ENCODE peak calls at places on chromosome 3, in five cellular contexts. O is CD8-positive, alpha-beta T cell; A is A549; I is lower lobe of right lung; Q is transverse colon. G is an unnamed sample.

GRCh38 chr3:189792046-189792929 is 161.1 kb downstream of the TP63 start:
- DNase-seq in A (no peak), Q (no peak), I (no peak), O (no peak), G (no peak)

GRCh38 chr3:32780735-32781210 is 37.0 kb upstream of the TRIM71 start:
- DNase-seq in A (no peak), O (no peak), I (peak), Q (peak), G (peak)

GRCh38 chr3:44076221-44076829 is 165.4 kb upstream of the TOPAZ1 start:
- DNase-seq in A (no peak), I (no peak), O (no peak), Q (no peak), G (no peak)

GRCh38 chr3:55484191-55484644 is 2.9 kb downstream of the WNT5A start:
- DNase-seq in O (no peak), A (no peak), I (no peak), Q (no peak), G (no peak)

GRCh38 chr3:42654331-42655201 is 1.1 kb downstream of the ZBTB47 start:
- DNase-seq in I (no peak), O (no peak), Q (peak), A (no peak), G (peak)

GRCh38 chr3:128748527-128748926 is 22.5 kb downstream of the RAB7A start:
- DNase-seq in I (no peak), Q (no peak), O (no peak), A (no peak), G (no peak)

GRCh38 chr3:152574461-152575079 is 260.4 kb upstream of the P2RY1 start:
- DNase-seq in Q (peak), I (no peak), O (peak), A (peak), G (peak)

GRCh38 chr3:18751514-18751913 is 326.4 kb upstream of the SATB1 start:
- DNase-seq in A (no peak), Q (no peak), I (no peak), O (no peak), G (no peak)

GRCh38 chr3:109385442-109386318 is 48.3 kb upstream of the DPPA4 start:
- DNase-seq in I (no peak), A (no peak), Q (no peak), O (no peak), G (no peak)

GRCh38 chr3:33658971-33659848 is 58.8 kb downstream of the CLASP2 start:
- DNase-seq in I (peak), O (peak), Q (peak), A (peak), G (peak)

GRCh38 chr3:43537206-43537605 is 84.6 kb downstream of the ANO10 start:
- DNase-seq in A (no peak), O (no peak), I (no peak), Q (no peak), G (no peak)

GRCh38 chr3:8987673-8988655 is 24.7 kb upstream of the RAD18 start:
- DNase-seq in I (peak), O (peak), A (peak), Q (peak), G (peak)

GRCh38 chr3:9172851-9173320 is 76.6 kb downstream of the SRGAP3 start:
- DNase-seq in A (no peak), O (no peak), I (no peak), Q (no peak), G (no peak)

GRCh38 chr3:171417813-171418212 is 42.4 kb downstream of the TNIK start:
- DNase-seq in O (no peak), I (no peak), A (no peak), Q (peak), G (peak)

GRCh38 chr3:60053518-60054265 is 1003.9 kb upstream of the CFAP20DC start:
- DNase-seq in O (no peak), A (no peak), I (no peak), Q (no peak), G (no peak)

GRCh38 chr3:120399372-120399771 is 50.2 kb upstream of the LRRC58 start:
- DNase-seq in Q (no peak), O (no peak), A (no peak), I (no peak), G (no peak)

GRCh38 chr3:68919000-68919399 is 13.3 kb downstream of the TAFA4 start:
- DNase-seq in I (no peak), Q (no peak), O (no peak), A (no peak), G (peak)

GRCh38 chr3:181384970-181385369 is 326.8 kb upstream of the SOX2 start:
- DNase-seq in A (no peak), I (no peak), Q (no peak), O (no peak), G (no peak)

GRCh38 chr3:121995190-121996137 is 26.6 kb downstream of the ILDR1 start:
- DNase-seq in O (peak), A (peak), I (peak), Q (peak), G (peak)

GRCh38 chr3:160981217-160981938 is 123.8 kb downstream of the B3GALNT1 start:
- DNase-seq in A (no peak), Q (no peak), I (peak), O (peak), G (peak)

GRCh38 chr3:49699281-49699723 is 9.9 kb downstream of the RNF123 start:
- DNase-seq in O (no peak), I (no peak), A (no peak), Q (no peak), G (no peak)

GRCh38 chr3:194572131-194572789 is 61.0 kb downstream of the TMEM44 start:
- DNase-seq in O (no peak), A (no peak), I (no peak), Q (peak), G (peak)

GRCh38 chr3:42961633-42962032 is 17.5 kb upstream of the GASK1A start:
- DNase-seq in A (peak), I (no peak), O (no peak), Q (peak), G (peak)

GRCh38 chr3:40524571-40525285 is at the start of gene ZNF621:
- DNase-seq in O (peak), A (peak), I (peak), Q (peak), G (peak)

GRCh38 chr3:186209810-186210752 is 101.2 kb upstream of the ETV5 start:
- DNase-seq in I (no peak), A (no peak), O (no peak), Q (peak), G (peak)
- H3K4me3 ChIP-seq in I (no peak), A (no peak), O (no peak), Q (no peak), G (peak)

GRCh38 chr3:4985330-4986174 is 6.3 kb downstream of the BHLHE40 start:
- DNase-seq in Q (no peak), A (peak), I (no peak), O (no peak), G (peak)
- H3K4me3 ChIP-seq in Q (no peak), A (peak), I (peak), O (no peak), G (peak)

GRCh38 chr3:48503406-48504050 is 446 bp downstream of the SHISA5 start:
- DNase-seq in A (no peak), Q (peak), I (peak), O (no peak), G (peak)

GRCh38 chr3:48504051-48504946 is at the start of gene SHISA5:
- DNase-seq in A (no peak), I (peak), O (peak), Q (peak), G (peak)

GRCh38 chr3:48502121-48502520 is 1.9 kb downstream of the SHISA5 start:
- DNase-seq in O (no peak), Q (no peak), A (no peak), I (no peak), G (no peak)

GRCh38 chr3:48501196-48501595 is 2.8 kb downstream of the SHISA5 start:
- DNase-seq in A (no peak), O (no peak), I (no peak), Q (no peak), G (no peak)

GRCh38 chr3:48502728-48503168 is 1.2 kb downstream of the SHISA5 start:
- DNase-seq in A (no peak), O (no peak), Q (peak), I (peak), G (no peak)
- H3K4me3 ChIP-seq in A (no peak), O (no peak), Q (no peak), I (peak), G (peak)

GRCh38 chr3:134307425-134307824 is 56.8 kb upstream of the RYK start:
- DNase-seq in I (no peak), Q (no peak), O (no peak), A (no peak), G (no peak)

GRCh38 chr3:134311265-134311664 is 60.6 kb upstream of the RYK start:
- DNase-seq in Q (no peak), A (no peak), O (no peak), I (no peak), G (peak)

GRCh38 chr3:134306334-134306733 is 55.7 kb upstream of the RYK start:
- DNase-seq in A (no peak), Q (no peak), I (no peak), O (no peak), G (no peak)

GRCh38 chr3:134309987-134310700 is 59.5 kb upstream of the RYK start:
- DNase-seq in A (no peak), O (no peak), I (peak), Q (peak), G (peak)

GRCh38 chr3:134308350-134308891 is 57.8 kb upstream of the RYK start:
- DNase-seq in Q (peak), O (peak), A (peak), I (peak), G (peak)
- H3K4me3 ChIP-seq in Q (no peak), O (no peak), A (no peak), I (no peak), G (peak)

DNA sequence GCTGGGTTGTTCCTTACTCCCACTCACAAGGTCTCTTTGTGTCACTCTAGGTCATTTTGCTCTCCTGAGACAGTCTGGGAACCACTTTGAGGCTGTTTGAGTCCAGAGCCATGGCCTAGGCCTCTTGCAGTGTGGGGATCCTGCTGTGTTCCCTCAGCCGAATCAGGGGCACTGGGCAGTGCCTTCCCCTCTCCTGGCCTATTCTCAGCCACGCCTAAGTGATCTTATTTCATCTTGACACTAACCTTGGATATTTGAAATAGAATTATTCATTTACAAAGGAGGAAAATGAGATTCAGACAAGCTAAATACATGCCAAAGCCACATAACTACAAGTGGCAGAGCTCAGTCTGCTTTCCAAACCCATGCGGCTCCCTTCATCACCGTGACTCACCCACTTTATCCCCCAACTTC is 557.2 kb upstream of the TBL1XR1 start:
- DNase-seq in I (no peak), O (no peak), A (no peak), Q (no peak), G (no peak)
- H3K4me3 ChIP-seq in I (no peak), O (no peak), A (no peak), Q (no peak), G (no peak)

DNA sequence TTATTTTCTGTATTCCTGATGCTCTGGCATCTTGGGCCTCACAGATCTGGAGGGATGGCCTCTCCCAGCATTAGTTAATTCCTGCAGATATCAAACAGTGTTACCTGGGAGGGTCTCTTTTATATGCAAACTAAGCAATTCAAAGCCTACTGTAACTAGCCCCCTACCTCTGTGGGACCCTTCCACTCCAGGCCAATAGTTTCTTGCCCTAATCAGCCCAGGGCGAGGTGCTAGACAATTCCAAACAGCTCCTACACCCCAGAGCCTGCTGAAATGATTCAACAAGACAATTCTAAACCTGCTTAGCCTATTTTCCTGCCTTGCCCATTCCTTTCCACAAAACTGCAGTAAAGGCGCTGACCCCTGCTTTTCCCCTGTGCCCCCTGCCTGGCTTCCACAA is 106.6 kb upstream of the IGSF10 start:
- DNase-seq in I (no peak), A (no peak), O (no peak), Q (no peak), G (no peak)
- H3K4me3 ChIP-seq in I (no peak), A (no peak), O (no peak), Q (no peak), G (no peak)

DNA sequence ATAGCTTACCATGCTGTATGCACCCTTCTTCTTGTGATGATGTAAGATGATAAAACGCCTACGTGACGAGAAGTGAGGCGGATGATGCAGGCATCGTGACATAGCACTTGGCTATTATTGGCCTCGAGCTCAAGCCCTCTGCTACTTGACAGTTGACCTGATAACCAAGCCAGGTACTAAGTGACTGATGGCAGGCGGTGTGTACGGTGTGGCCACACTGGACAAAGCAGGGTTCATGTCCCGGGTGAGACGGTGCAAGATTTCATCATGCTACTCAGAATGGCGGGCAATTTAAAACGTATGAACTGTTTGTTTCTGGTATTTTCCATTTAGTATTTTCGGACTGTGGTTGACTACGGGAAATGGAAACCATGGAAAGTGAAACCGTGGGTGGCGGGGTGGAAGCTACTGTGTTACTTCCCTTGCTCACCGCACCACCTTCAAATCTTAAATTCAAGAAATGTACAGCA is 57.7 kb downstream of the SLC12A8 start:
- DNase-seq in A (no peak), Q (no peak), I (no peak), O (no peak), G (no peak)
- H3K4me3 ChIP-seq in A (no peak), Q (no peak), I (no peak), O (no peak), G (no peak)

GRCh38 chr3:165204445-165204844 is 8.3 kb upstream of the SLITRK3 start:
- DNase-seq in Q (no peak), O (no peak), I (no peak), A (no peak), G (no peak)

GRCh38 chr3:165202995-165203394 is 6.8 kb upstream of the SLITRK3 start:
- DNase-seq in O (no peak), I (no peak), Q (no peak), A (no peak), G (no peak)

GRCh38 chr3:165210727-165211126 is 14.5 kb upstream of the SLITRK3 start:
- DNase-seq in O (no peak), Q (no peak), A (no peak), I (no peak), G (no peak)

GRCh38 chr3:165210132-165210531 is 13.9 kb upstream of the SLITRK3 start:
- DNase-seq in O (no peak), Q (no peak), I (no peak), A (no peak), G (peak)

GRCh38 chr3:165206454-165207266 is 10.5 kb upstream of the SLITRK3 start:
- DNase-seq in Q (peak), I (peak), O (no peak), A (peak), G (peak)
- H3K4me3 ChIP-seq in Q (no peak), I (peak), O (no peak), A (peak), G (peak)